ENCODE peak calls at places on chromosomes 6 and 20, in nine cellular contexts. V is IMR-90, F is right lobe of liver, M is spleen, J is Peyer's patch, K is body of pancreas, R is A549, U is uterus, N is sigmoid colon. X is an unnamed sample. For H3K4me1, the result is how much of the 10 kb centered on the place peaks cover.

GRCh38 chr6:156513504-156513903 is 263.7 kb upstream of the ARID1B start:
- DNase-seq in V (no peak), F (no peak), M (no peak), J (no peak), K (no peak), R (no peak), U (no peak), N (no peak), X (no peak)

GRCh38 chr6:2055914-2056313 is 189.5 kb downstream of the GMDS start:
- DNase-seq in V (peak), F (no peak), M (no peak), J (no peak), K (no peak), R (no peak), U (no peak), N (no peak), X (no peak)

GRCh38 chr6:161101517-161101916 is 109.9 kb downstream of the MAP3K4 start:
- DNase-seq in V (peak), F (no peak), M (no peak), J (no peak), K (no peak), R (no peak), U (no peak), N (no peak), X (no peak)

GRCh38 chr6:109447087-109447486 is 6.6 kb downstream of the SMPD2 start:
- DNase-seq in V (no peak), F (no peak), M (no peak), J (no peak), K (no peak), R (no peak), U (no peak), N (no peak), X (no peak)

GRCh38 chr20:37538003-37538402 is 10.3 kb upstream of the BLCAP start:
- DNase-seq in V (peak), F (peak), M (peak), J (peak), K (no peak), R (no peak), U (no peak), N (no peak), X (no peak)

GRCh38 chr20:51961964-51962761 is 159.8 kb upstream of the SALL4 start:
- DNase-seq in V (no peak), F (no peak), M (no peak), J (no peak), K (no peak), R (no peak), U (no peak), N (no peak), X (no peak)

GRCh38 chr6:100370265-100370664 is 94.5 kb downstream of the SIM1 start:
- DNase-seq in V (no peak), F (no peak), M (no peak), J (no peak), K (no peak), R (no peak), U (no peak), N (no peak), X (no peak)

GRCh38 chr6:41367700-41368099 is 32.3 kb downstream of the NCR2 start:
- DNase-seq in V (peak), F (no peak), M (no peak), J (no peak), K (peak), R (peak), U (peak), N (no peak), X (peak)

GRCh38 chr6:130827247-130828149 is at the start of gene SMLR1:
- DNase-seq in V (no peak), F (peak), M (no peak), J (peak), K (peak), R (no peak), U (no peak), N (no peak), X (no peak)

GRCh38 chr6:163759542-163759941 is 345.0 kb downstream of the QKI start:
- DNase-seq in V (peak), F (no peak), M (no peak), J (no peak), K (no peak), R (no peak), U (no peak), N (no peak), X (no peak)

GRCh38 chr6:108667984-108668383 is 107.3 kb downstream of the FOXO3 start:
- DNase-seq in V (peak), F (no peak), M (no peak), J (no peak), K (no peak), R (no peak), U (no peak), N (no peak), X (no peak)

GRCh38 chr6:84979541-84979940 is 215.1 kb upstream of the TBX18 start:
- DNase-seq in V (no peak), F (no peak), M (no peak), J (no peak), K (no peak), R (no peak), U (no peak), N (no peak), X (no peak)

GRCh38 chr6:144284753-144285547 is at the start of gene UTRN:
- DNase-seq in V (peak), F (peak), M (peak), J (peak), K (peak), R (peak), U (peak), N (peak), X (peak)

GRCh38 chr6:168713839-168714238 is 272.9 kb downstream of the SMOC2 start:
- DNase-seq in V (no peak), F (no peak), M (no peak), J (peak), K (peak), R (peak), U (no peak), N (no peak), X (peak)

GRCh38 chr6:63527658-63528514 is 44.4 kb upstream of the LOC128125822 start:
- DNase-seq in V (peak), F (peak), M (no peak), J (peak), K (peak), R (peak), U (peak), N (peak), X (peak)

GRCh38 chr6:110828396-110828795 is 13.1 kb upstream of the CDK19 start:
- DNase-seq in V (peak), F (no peak), M (no peak), J (no peak), K (no peak), R (no peak), U (no peak), N (no peak), X (no peak)

GRCh38 chr6:133632206-133632605 is 256.7 kb upstream of the TCF21 start:
- DNase-seq in V (peak), F (no peak), M (no peak), J (no peak), K (no peak), R (no peak), U (no peak), N (no peak), X (no peak)

GRCh38 chr20:57513199-57513598 is 11.7 kb downstream of the CTCFL start:
- DNase-seq in V (peak), F (no peak), M (no peak), J (no peak), K (no peak), R (no peak), U (no peak), N (no peak), X (no peak)

GRCh38 chr20:8782804-8783203 is 286.1 kb upstream of the PLCB4 start:
- DNase-seq in V (peak), F (no peak), M (no peak), J (no peak), K (no peak), R (no peak), U (no peak), N (no peak), X (no peak)

GRCh38 chr20:3646651-3647050 is 16.5 kb downstream of the GFRA4 start:
- DNase-seq in V (no peak), F (no peak), M (no peak), J (no peak), K (no peak), R (no peak), U (no peak), N (no peak), X (no peak)

GRCh38 chr20:56872620-56873458 is 243.7 kb downstream of the TFAP2C start:
- DNase-seq in V (no peak), F (no peak), M (no peak), J (no peak), K (no peak), R (no peak), U (no peak), N (no peak), X (no peak)

GRCh38 chr6:39108041-39108839 is 6.7 kb downstream of the SAYSD1 start:
- DNase-seq in V (no peak), F (no peak), M (no peak), J (no peak), K (no peak), R (no peak), U (no peak), N (no peak), X (no peak)

GRCh38 chr6:168609914-168610490 is 169.0 kb downstream of the SMOC2 start:
- DNase-seq in V (no peak), F (no peak), M (no peak), J (peak), K (no peak), R (no peak), U (peak), N (peak), X (no peak)

GRCh38 chr6:21157186-21157929 is 436.2 kb upstream of the SOX4 start:
- DNase-seq in V (no peak), F (no peak), M (no peak), J (no peak), K (no peak), R (no peak), U (no peak), N (no peak), X (no peak)

GRCh38 chr6:22956029-22956715 is 386.8 kb downstream of the HDGFL1 start:
- DNase-seq in V (no peak), F (no peak), M (no peak), J (no peak), K (no peak), R (no peak), U (no peak), N (no peak), X (no peak)

GRCh38 chr6:103122766-103123601 is 1729.5 kb downstream of the GRIK2 start:
- DNase-seq in V (peak), F (peak), M (no peak), J (peak), K (peak), R (no peak), U (no peak), N (no peak), X (peak)

GRCh38 chr6:157514659-157515496 is 133.9 kb downstream of the ZDHHC14 start:
- DNase-seq in V (peak), F (no peak), M (no peak), J (no peak), K (no peak), R (peak), U (no peak), N (no peak), X (no peak)
- TF ChIP-seq POLR2A in V (no peak), F (no peak), M (no peak), J (no peak), K (no peak), R (no peak), U (no peak), N (no peak), X (no peak)

DNA sequence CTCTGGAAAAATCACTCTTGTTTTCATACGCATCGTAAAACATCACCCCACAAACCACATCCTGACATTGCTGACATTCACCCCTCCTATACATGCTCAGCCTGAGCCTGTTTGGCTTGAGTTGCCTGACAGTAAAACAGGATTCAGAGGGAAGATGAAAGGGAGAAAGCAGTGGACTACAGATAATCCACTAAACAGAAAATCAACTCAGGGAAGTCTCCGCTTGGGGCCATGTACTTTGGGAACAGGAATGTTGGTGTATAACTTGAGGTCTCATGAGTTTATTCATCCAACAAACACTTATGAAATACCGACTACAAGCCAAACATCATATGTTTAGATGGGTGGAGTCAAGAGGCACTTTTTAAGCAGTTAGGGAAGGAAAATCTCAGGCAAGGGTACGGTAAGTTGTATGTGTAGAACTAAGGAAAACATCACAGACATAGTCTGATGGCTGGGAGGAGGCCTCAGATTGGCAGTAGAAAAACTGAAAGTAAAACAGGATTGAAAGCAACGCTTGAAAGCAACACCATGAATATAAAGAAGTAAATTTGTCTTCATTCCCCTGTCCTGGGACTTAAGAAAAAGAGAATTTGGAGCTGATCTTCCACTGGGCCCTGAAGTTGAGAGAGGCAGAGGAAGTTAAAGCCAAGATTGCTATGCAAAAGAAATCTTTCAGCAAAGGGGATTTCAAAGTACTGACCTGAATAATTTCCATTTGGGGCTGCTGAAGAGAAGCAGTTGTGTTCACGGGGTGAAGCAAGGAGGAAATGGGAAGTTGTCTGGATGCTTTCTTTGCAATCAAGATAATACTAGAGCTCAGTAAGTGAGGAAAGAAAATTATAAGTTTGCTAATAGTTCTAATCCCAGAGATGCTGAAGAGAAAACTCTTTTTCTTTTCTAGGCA is 28.8 kb downstream of the PDE7B start:
- DNase-seq in V (peak), F (no peak), M (no peak), J (peak), K (no peak), R (peak), U (no peak), N (no peak), X (no peak)
- H3K4me3 ChIP-seq in V (peak), F (no peak), M (peak), J (peak), K (no peak), R (peak), U (peak), N (no peak), X (peak)

DNA sequence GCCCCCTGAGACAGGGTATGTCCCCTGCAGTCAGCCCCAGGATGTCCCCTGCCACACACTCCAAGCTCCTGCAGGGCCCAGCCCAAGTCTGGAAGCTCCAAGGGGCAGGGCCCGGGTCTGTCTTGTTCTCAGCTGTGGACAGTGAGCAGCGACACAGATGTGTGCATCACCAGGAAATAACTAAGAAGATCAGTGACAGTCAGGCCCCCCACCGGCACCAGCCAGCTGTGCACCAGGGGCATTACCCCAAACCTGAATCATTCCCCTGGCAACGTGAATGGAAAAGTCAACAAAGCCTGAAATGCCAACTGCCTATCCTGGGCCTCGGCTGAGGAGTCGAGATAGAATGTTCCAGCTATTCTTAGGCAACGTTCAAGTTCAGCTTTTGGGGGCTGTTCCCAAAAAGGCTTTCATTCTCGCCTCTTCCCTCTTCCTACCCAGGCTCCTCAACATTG is 105.0 kb downstream of the PREX1 start:
- DNase-seq in V (no peak), F (peak), M (peak), J (peak), K (no peak), R (peak), U (no peak), N (peak), X (peak)
- H3K4me1 ChIP-seq in V (under half), F (under half), M (half or more), J (under half), K (under half), R (under half), U (under half), N (under half), X (under half)

DNA sequence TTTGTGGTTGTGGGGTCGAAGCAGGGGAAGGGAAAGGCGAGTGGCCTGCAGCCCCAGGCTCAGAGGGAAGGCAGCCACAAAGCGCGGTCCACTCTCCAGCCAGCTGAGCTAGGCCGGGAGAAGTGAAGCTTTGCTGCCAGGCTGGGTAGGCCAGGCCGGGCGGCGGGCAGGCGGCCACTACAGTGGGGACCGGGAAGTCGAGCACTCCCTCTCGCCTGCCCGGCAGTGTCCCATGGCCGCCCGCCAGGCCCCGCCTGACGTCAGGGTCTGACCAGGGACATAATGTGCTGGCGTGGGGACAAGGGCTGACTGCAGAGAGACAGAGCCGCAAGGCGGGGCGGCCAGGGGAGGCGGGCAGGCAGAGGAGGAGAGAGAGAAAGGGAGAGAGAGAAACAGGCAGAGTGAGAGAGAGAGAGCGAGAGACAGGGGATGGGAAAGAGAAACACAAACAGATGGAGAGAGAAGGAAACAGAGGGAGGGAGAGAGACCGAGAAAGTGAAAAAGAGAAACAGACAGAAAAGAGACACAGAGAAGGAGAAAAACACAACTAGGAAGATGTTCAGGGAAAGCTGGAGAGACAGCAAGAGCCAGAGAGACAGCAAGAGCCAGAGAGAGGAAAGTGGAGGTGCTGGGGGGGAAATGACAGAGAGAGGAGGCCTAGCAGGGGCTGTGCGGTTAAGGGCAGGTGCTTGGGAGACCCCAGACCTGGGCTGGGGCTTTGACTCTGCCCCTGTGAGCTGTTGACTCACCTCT is 94.5 kb upstream of the PTPN1 start:
- DNase-seq in V (peak), F (peak), M (peak), J (peak), K (peak), R (peak), U (peak), N (peak), X (peak)
- TF ChIP-seq POLR2A in V (peak), F (peak), M (no peak), J (peak), K (peak), R (no peak), U (peak), N (peak), X (peak)

DNA sequence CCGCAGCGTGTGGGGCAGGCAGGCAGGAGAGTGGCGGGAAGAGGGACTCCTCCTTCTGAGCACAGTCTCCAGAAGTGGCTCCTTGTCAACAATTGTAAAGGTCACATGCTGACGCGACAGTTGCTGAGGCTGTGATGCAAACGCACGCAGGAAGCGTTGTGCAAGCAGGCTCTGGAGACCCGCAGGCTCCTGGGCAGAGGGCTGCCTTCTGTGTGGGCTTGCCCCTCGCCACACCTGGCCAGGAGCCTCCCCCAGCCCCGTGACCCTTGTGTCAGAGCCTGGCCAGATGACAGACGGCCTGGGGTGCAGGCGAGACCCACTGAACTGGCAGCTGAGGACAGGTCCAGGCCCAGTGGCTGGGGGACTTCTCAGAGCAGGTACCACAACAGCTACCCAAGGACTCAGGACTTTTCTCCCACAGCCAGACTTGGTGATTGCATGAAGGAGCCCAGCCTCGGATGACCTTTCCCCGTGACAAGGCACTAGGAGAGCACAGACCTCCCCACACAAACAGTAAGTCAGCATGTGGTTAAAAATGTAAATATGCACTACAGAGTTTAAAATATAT is 222.2 kb upstream of the RREB1 start:
- DNase-seq in V (no peak), F (peak), M (peak), J (peak), K (no peak), R (no peak), U (no peak), N (peak), X (peak)
- H3K4me3 ChIP-seq in V (no peak), F (no peak), M (peak), J (no peak), K (no peak), R (no peak), U (no peak), N (no peak), X (no peak)

GRCh38 chr6:43271944-43272343 is 26.1 kb upstream of the SLC22A7 start:
- DNase-seq in V (no peak), F (no peak), M (no peak), J (no peak), K (no peak), R (no peak), U (no peak), N (no peak), X (no peak)

GRCh38 chr6:43274127-43274915 is 23.7 kb upstream of the SLC22A7 start:
- DNase-seq in V (no peak), F (no peak), M (no peak), J (no peak), K (no peak), R (no peak), U (no peak), N (no peak), X (no peak)

GRCh38 chr6:43274916-43275597 is 23.0 kb upstream of the SLC22A7 start:
- DNase-seq in V (no peak), F (peak), M (no peak), J (peak), K (peak), R (no peak), U (no peak), N (no peak), X (peak)

GRCh38 chr6:43275782-43276179 is 22.3 kb upstream of the SLC22A7 start:
- DNase-seq in V (no peak), F (no peak), M (no peak), J (no peak), K (no peak), R (no peak), U (no peak), N (no peak), X (no peak)

DNA sequence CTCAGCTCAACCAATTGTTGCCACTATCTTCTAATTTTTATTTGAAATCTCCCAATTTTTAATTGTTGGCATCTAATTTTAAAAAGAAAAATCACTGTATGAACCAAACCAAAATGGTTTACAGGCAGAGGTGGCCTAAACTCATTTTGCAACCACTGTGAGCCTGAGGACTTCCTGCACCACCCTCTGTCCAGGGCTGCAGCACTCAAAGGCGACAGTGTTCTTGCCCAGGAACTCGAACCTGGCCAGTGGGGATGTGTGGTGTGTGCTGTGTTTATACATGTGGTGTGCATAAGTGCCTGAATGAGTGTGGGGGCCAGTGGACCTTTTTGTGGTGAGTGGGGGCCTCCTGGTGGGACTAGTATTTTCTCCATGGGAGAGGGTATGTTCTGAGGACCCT is 24.4 kb upstream of the SLC22A7 start:
- DNase-seq in V (no peak), F (no peak), M (no peak), J (no peak), K (no peak), R (no peak), U (no peak), N (no peak), X (no peak)
- H3K4me1 ChIP-seq in V (under half), F (under half), M (half or more), J (half or more), K (under half), R (half or more), U (under half), N (under half), X (under half)